ENCODE peak calls at places on chromosomes 7 and 10, in ten cellular contexts. A is activated T-cell treated with anti-CD3 and anti-CD28 coated beads for 1 hour, E is neuronal stem cell, G is dorsolateral prefrontal cortex, J is caudate nucleus, H is GM04503, T is COR-L47, B is hippocampal formation, R is AG08395, D is hepatocyte. U is an unnamed sample.
A peak's percentile ranks its signal among the peaks of the same experiment; 100 is the strongest.

GRCh38 chr7:155753446-155753965 is 58.8 kb downstream of the SHH start:
- DNase-seq in A (no peak), E (no peak), G (no peak), J (no peak), H (no peak), T (no peak), B (no peak), R (no peak), D (no peak), U (no peak)

GRCh38 chr7:131285558-131285957 is 42.1 kb upstream of the MKLN1 start:
- DNase-seq in A (no peak), E (no peak), G (no peak), J (no peak), H (no peak), T (no peak), B (no peak), R (peak; percentile 27), D (no peak), U (no peak)

GRCh38 chr10:91146146-91146545 is 74.3 kb upstream of the PCGF5 start:
- DNase-seq in A (no peak), E (no peak), G (no peak), J (no peak), H (no peak), T (no peak), B (no peak), R (no peak), D (no peak), U (no peak)

GRCh38 chr7:49500741-49501140 is 272.7 kb upstream of the VWC2 start:
- DNase-seq in A (no peak), E (no peak), G (no peak), J (no peak), H (no peak), T (no peak), B (no peak), R (no peak), D (no peak), U (no peak)

GRCh38 chr7:42940985-42941847 is 9.0 kb downstream of the MRPL32 start:
- DNase-seq in A (peak; percentile 73), E (peak; percentile 77), G (peak; percentile 73), J (peak; percentile 83), H (no peak), T (peak; percentile 61), B (peak; percentile 77), R (peak; percentile 73), D (peak; percentile 92), U (peak; percentile 37)

GRCh38 chr7:46206474-46207060 is 285.5 kb upstream of the IGFBP3 start:
- DNase-seq in A (no peak), E (no peak), G (no peak), J (no peak), H (no peak), T (no peak), B (no peak), R (no peak), D (no peak), U (no peak)

GRCh38 chr10:97078280-97079156 is 107.2 kb downstream of the SLIT1 start:
- DNase-seq in A (no peak), E (no peak), G (no peak), J (no peak), H (no peak), T (no peak), B (no peak), R (no peak), D (no peak), U (no peak)

GRCh38 chr10:24393206-24393605 is 184.3 kb downstream of the KIAA1217 start:
- DNase-seq in A (no peak), E (no peak), G (no peak), J (no peak), H (no peak), T (no peak), B (no peak), R (no peak), D (peak; percentile 73), U (no peak)

GRCh38 chr7:22718911-22719420 is 8.0 kb upstream of the IL6 start:
- DNase-seq in A (no peak), E (no peak), G (no peak), J (no peak), H (no peak), T (no peak), B (no peak), R (no peak), D (no peak), U (no peak)

GRCh38 chr7:150365673-150366398 is 2.8 kb upstream of the REPIN1 start:
- DNase-seq in A (no peak), E (no peak), G (no peak), J (no peak), H (no peak), T (no peak), B (no peak), R (no peak), D (no peak), U (no peak)

GRCh38 chr7:88291401-88292173 is 15.1 kb downstream of the STEAP4 start:
- DNase-seq in A (no peak), E (no peak), G (no peak), J (no peak), H (no peak), T (no peak), B (no peak), R (no peak), D (peak; percentile 41), U (no peak)

GRCh38 chr10:24848169-24848688 is 104.2 kb downstream of the PRTFDC1 start:
- DNase-seq in A (no peak), E (no peak), G (no peak), J (no peak), H (no peak), T (no peak), B (no peak), R (no peak), D (no peak), U (no peak)

GRCh38 chr7:148540041-148540738 is 50.4 kb upstream of the C7orf33 start:
- DNase-seq in A (no peak), E (no peak), G (no peak), J (no peak), H (peak; percentile 35), T (no peak), B (no peak), R (peak; percentile 85), D (peak; percentile 31), U (no peak)

GRCh38 chr10:121607310-121608055 is 9.2 kb upstream of the FGFR2 start:
- DNase-seq in A (no peak), E (no peak), G (no peak), J (no peak), H (no peak), T (no peak), B (no peak), R (no peak), D (no peak), U (no peak)

GRCh38 chr7:142158741-142159496 is 47.4 kb downstream of the MGAM2 start:
- DNase-seq in A (no peak), E (no peak), G (no peak), J (no peak), H (no peak), T (peak; percentile 89), B (no peak), R (no peak), D (no peak), U (no peak)

GRCh38 chr7:128161466-128162125 is 79.5 kb upstream of the LEP start:
- DNase-seq in A (no peak), E (no peak), G (no peak), J (no peak), H (no peak), T (no peak), B (no peak), R (no peak), D (no peak), U (no peak)

GRCh38 chr10:112022196-112022595 is 161.4 kb downstream of the GPAM start:
- DNase-seq in A (no peak), E (no peak), G (no peak), J (no peak), H (no peak), T (no peak), B (no peak), R (no peak), D (no peak), U (no peak)

GRCh38 chr7:29424295-29424983 is 139.2 kb upstream of the PRR15 start:
- DNase-seq in A (no peak), E (no peak), G (no peak), J (no peak), H (no peak), T (no peak), B (no peak), R (no peak), D (no peak), U (no peak)

GRCh38 chr7:44893710-44894135 is 8.4 kb upstream of the PURB start:
- DNase-seq in A (no peak), E (no peak), G (no peak), J (no peak), H (no peak), T (no peak), B (no peak), R (no peak), D (no peak), U (no peak)

GRCh38 chr10:62306663-62307062 is 38.0 kb upstream of the RTKN2 start:
- DNase-seq in A (peak; percentile 7), E (no peak), G (no peak), J (no peak), H (no peak), T (no peak), B (no peak), R (no peak), D (no peak), U (no peak)

GRCh38 chr7:127189074-127189473 is 63.7 kb downstream of the GRM8 start:
- DNase-seq in A (no peak), E (no peak), G (no peak), J (no peak), H (no peak), T (peak; percentile 30), B (no peak), R (no peak), D (no peak), U (no peak)

U was measured in activated T-helper 1 cell treated with Interleukin-2 at 50 U/mL for 16 hours.